ENCODE peak calls at places on chromosomes 5 and 9, in five cellular contexts. F, I, N, H and C are unnamed samples.

GRCh38 chr5:149596712-149597111 is 15.4 kb downstream of the ARHGEF37 start:
- DNase-seq in I (no peak), F (no peak), N (no peak), H (no peak), C (no peak)

GRCh38 chr9:111661802-111662491 is 542 bp downstream of the GNG10 start:
- DNase-seq in F (peak), I (no peak), H (peak), N (no peak), C (peak)

GRCh38 chr5:107538331-107539162 is 132.2 kb downstream of the EFNA5 start:
- DNase-seq in H (no peak), I (no peak), N (no peak), F (no peak), C (no peak)

GRCh38 chr5:77999013-77999798 is 223.1 kb upstream of the TBCA start:
- DNase-seq in N (no peak), F (no peak), I (no peak), H (no peak), C (no peak)

GRCh38 chr9:4581861-4582565 is 80.1 kb upstream of the PLPP6 start:
- DNase-seq in I (no peak), N (no peak), H (no peak), F (no peak), C (no peak)

GRCh38 chr5:17378346-17378984 is 119.6 kb upstream of the TAF11L2 start:
- DNase-seq in H (no peak), N (no peak), I (no peak), F (no peak), C (no peak)

GRCh38 chr5:144448457-144448856 is 277.8 kb downstream of the KCTD16 start:
- DNase-seq in N (no peak), I (no peak), F (no peak), H (no peak), C (no peak)

GRCh38 chr5:73867344-73868335 is 241.6 kb downstream of the ARHGEF28 start:
- DNase-seq in F (no peak), N (no peak), I (no peak), H (no peak), C (no peak)

GRCh38 chr9:14313378-14313940 is 482 bp downstream of the NFIB start:
- DNase-seq in H (no peak), I (no peak), N (no peak), F (peak), C (peak)
- TF ChIP-seq SP1 in H (no peak), I (no peak), N (no peak), F (no peak), C (no peak)

GRCh38 chr5:41869739-41870620 is at the start of gene OXCT1:
- DNase-seq in N (peak), I (peak), H (peak), F (peak), C (peak)

GRCh38 chr5:41870621-41871048 is 410 bp upstream of the OXCT1 start:
- DNase-seq in N (no peak), F (no peak), H (no peak), I (no peak), C (no peak)

GRCh38 chr5:41869150-41869738 is 981 bp downstream of the OXCT1 start:
- DNase-seq in H (peak), N (no peak), F (no peak), I (no peak), C (peak)

GRCh38 chr5:41874512-41875060 is 4.4 kb upstream of the OXCT1 start:
- DNase-seq in N (no peak), I (no peak), F (no peak), H (no peak), C (no peak)

GRCh38 chr5:41871866-41872265 is 1.6 kb upstream of the OXCT1 start:
- DNase-seq in H (no peak), F (no peak), N (no peak), I (no peak), C (no peak)
- TF ChIP-seq SP1 in H (no peak), F (no peak), N (no peak), I (no peak), C (no peak)

DNA sequence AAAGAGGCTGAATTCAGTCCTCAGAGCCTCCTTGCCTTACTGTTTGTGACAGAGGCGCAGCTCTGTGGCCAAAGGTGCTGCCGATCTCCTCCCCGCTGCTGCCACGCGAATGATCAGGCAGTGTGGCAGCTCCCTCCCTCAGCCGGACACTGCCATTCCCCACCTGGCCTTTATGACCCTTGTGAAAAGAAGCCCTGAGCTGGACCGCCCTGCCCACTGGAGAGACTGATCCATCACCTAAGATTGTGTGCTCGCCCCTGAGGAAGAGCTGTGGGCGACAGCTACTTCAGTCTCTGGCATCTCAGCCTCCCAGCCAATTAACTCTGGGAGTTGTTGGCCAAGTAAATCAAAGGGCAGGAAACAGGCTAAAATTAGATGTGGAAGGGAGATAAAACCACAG is 90.9 kb downstream of the CARTPT start:
- DNase-seq in H (no peak), N (no peak), I (no peak), F (no peak), C (no peak)
- TF ChIP-seq SP1 in H (no peak), N (no peak), I (no peak), F (no peak), C (no peak)

GRCh38 chr5:761854-762685 is 22.5 kb downstream of the ZDHHC11B start:
- DNase-seq in H (no peak), F (no peak), N (no peak), I (no peak), C (no peak)
- TF ChIP-seq SP1 in H (no peak), F (no peak), N (no peak), I (no peak), C (no peak)

DNA sequence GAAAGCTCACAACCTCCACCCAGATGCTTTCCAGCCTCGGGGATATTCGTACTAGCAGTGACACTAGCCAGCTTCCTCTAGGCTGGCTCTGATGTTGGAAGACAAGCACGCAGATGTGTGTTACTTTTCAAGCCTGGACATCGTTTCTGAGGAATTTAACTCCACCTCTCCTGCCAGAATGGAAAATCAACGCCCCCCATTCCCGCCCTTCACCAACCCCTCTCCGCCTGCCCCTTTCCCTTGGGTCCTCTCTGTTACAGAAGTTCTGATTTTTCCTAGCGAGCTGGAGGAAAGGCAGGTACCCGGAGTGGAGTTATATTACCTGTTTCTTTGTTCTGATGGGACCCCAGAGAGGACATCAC is 543 bp upstream of the NNT start:
- DNase-seq in H (peak), I (no peak), F (no peak), N (peak), C (peak)
- TF ChIP-seq SP1 in H (no peak), I (no peak), F (no peak), N (no peak), C (no peak)